ENCODE peak calls at places on chromosomes 5 and 9, in seven cellular contexts. B, G, O, J, E, L and H are unnamed samples.

GRCh38 chr5:136276946-136277345 is 84.0 kb upstream of the SMIM32 start:
- DNase-seq in O (no peak), E (no peak), J (peak; percentile 15), L (no peak), G (no peak), B (no peak), H (no peak)

GRCh38 chr5:139837711-139838380 is 42.2 kb downstream of the PSD2 start:
- DNase-seq in G (no peak), B (no peak), J (no peak), E (no peak), O (no peak), L (no peak), H (no peak)

GRCh38 chr5:34563951-34564705 is 92.0 kb upstream of the RAI14 start:
- DNase-seq in B (no peak), G (no peak), J (peak; percentile 91), L (peak; percentile 35), E (no peak), O (no peak), H (no peak)

GRCh38 chr5:133041910-133042309 is 9.9 kb upstream of the HSPA4 start:
- DNase-seq in E (no peak), B (no peak), O (no peak), G (no peak), L (no peak), J (peak; percentile 46), H (no peak)

GRCh38 chr9:18362901-18363685 is 110.9 kb upstream of the ADAMTSL1 start:
- DNase-seq in L (no peak), O (peak; percentile 4), E (no peak), B (no peak), J (peak; percentile 93), G (no peak), H (no peak)

GRCh38 chr5:116738948-116739339 is 164.3 kb upstream of the SEMA6A start:
- DNase-seq in L (no peak), E (no peak), G (no peak), J (peak; percentile 6), O (no peak), B (no peak), H (no peak)

GRCh38 chr9:31799953-31800609 is 584.4 kb upstream of the ACO1 start:
- DNase-seq in G (peak; percentile 63), B (peak; percentile 44), O (no peak), E (no peak), L (no peak), J (peak; percentile 18), H (no peak)

GRCh38 chr9:85212887-85213286 is 528.9 kb downstream of the AGTPBP1 start:
- DNase-seq in G (no peak), E (no peak), J (peak; percentile 98), O (peak; percentile 9), B (no peak), L (no peak), H (no peak)

GRCh38 chr5:114361724-114362196 is at the start of gene KCNN2:
- DNase-seq in E (no peak), B (peak; percentile 81), O (peak; percentile 66), L (no peak), J (peak; percentile 57), G (peak; percentile 97), H (peak; percentile 84)

GRCh38 chr9:88733651-88734470 is 198.9 kb downstream of the NXNL2 start:
- DNase-seq in G (no peak), B (no peak), E (peak; percentile 38), L (no peak), O (no peak), J (peak; percentile 85), H (no peak)

GRCh38 chr5:115831163-115831768 is 10.1 kb downstream of the ATG12 start:
- DNase-seq in B (peak; percentile 56), L (no peak), G (peak; percentile 62), O (peak; percentile 49), J (peak; percentile 18), E (no peak), H (no peak)

GRCh38 chr9:116318463-116319271 is 165.1 kb downstream of the PAPPA start:
- DNase-seq in G (peak; percentile 81), J (peak; percentile 13), B (peak; percentile 33), O (no peak), E (no peak), L (no peak), H (peak; percentile 34)

GRCh38 chr5:8615142-8615858 is 746.4 kb downstream of the MTRR start:
- DNase-seq in B (peak; percentile 48), J (no peak), L (no peak), G (no peak), E (no peak), O (no peak), H (no peak)

GRCh38 chr5:134509308-134510040 is 16.0 kb upstream of the JADE2 start:
- DNase-seq in G (no peak), O (no peak), E (no peak), B (peak; percentile 42), J (peak; percentile 75), L (no peak), H (no peak)

DNA sequence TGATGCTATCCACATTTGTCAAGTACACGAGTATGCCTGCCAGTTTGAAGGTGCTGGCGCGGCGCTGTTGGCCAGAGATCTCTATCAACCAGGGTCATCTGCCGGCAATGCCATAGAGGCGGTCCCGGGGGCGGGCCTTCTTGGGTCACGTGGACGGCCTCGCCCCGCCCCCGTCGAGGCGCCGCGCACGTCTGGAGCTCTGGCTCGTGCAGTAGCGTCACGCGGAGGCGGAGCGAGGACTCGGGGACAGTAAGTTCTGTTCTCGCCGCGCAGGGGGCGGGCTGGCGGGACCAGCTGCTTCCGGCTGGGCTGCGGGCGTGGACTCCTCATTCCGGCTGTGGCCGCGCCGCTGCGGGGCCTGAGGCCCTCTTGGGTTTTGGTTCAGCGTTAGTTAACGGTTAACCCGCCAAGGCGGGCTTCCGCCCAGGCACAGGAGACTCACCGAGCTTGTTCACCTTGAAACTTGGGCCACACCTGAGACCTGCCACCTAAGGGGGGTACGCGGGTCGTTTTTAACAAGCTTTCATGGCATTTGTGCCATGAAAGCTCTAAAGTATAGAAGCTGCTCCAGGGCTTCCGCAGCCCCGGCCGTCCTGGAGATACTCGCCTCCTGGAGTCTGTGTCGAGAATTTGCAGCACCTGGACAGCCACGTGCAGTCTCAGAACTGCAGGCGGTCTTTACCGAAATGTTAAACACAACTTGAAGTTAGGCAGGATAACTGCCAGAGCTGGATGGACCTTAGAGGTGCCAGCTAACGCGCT is at the start of gene RFESD:
- DNase-seq in O (peak; percentile 89), G (peak; percentile 98), E (peak; percentile 95), J (peak; percentile 95), L (peak; percentile 99), B (peak; percentile 99), H (peak; percentile 100)
- TF ChIP-seq CTCF in O (no peak), G (peak; percentile 55), E (peak; percentile 17), J (peak; percentile 14), L (peak; percentile 10), B (peak; percentile 22), H (no peak)

GRCh38 chr9:136258299-136258625 is 12.7 kb upstream of the QSOX2 start:
- DNase-seq in B (no peak), J (no peak), O (no peak), L (no peak), E (no peak), G (no peak), H (no peak)

GRCh38 chr9:136254381-136255165 is 9.0 kb upstream of the QSOX2 start:
- DNase-seq in E (no peak), G (no peak), O (no peak), B (no peak), L (no peak), J (no peak), H (no peak)

GRCh38 chr9:136255166-136255538 is 9.5 kb upstream of the QSOX2 start:
- DNase-seq in J (peak; percentile 65), G (no peak), E (no peak), B (no peak), L (no peak), O (no peak), H (no peak)

GRCh38 chr9:136257381-136258298 is 12.0 kb upstream of the QSOX2 start:
- DNase-seq in B (no peak), G (no peak), L (no peak), E (no peak), J (no peak), O (no peak), H (no peak)

DNA sequence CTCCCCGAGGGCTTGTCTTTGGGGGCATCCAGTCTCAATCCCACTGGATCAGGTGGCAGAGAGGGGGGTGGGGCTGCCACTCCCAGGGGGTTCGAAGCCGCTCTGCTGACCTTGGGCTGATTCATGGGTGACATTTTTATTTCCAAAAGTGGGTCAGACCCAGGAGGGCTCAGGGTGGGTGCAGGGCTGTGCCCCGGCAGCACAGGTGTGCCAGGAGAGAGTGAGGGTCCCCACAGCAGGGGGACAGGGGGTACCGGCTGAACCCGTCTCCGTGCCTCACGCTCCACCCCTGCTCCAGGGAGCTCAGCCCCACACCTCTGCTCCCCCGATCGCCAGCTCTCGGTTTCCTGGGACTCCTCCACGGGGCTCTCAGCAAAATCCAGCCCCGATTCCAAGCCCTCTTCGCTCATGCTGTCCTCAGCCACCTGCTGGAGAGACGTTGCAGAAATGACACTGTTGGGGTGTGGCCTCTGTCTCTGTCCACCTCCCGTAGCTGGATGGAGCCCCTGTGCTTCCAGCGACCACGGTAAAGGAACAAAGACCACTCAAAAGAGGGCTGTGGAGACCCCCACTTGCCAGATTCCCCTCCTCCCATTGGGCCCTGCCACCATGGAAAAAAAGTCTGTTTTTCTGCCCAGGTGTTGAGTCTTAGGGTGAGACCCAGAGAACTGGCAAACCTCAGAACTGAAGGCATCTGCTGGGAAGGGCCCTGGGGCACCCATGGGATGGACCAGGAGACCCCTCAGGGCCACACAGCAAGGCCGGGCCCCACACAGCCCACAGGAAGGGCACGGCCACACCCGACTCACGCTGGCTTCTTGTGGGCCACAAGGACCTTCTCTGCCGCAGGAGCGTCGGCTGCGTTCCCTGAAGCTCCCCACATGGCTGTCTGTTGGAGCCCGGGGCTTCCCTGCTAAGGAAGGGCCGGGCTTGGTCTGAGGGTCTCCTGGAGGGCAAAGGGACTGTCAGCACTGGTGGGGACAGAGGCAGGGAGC is 10.6 kb upstream of the QSOX2 start:
- DNase-seq in J (no peak), B (no peak), L (no peak), G (no peak), O (no peak), E (no peak), H (no peak)
- TF ChIP-seq CTCF in J (no peak), B (no peak), L (no peak), G (peak; percentile 60), O (no peak), E (no peak), H (no peak)

DNA sequence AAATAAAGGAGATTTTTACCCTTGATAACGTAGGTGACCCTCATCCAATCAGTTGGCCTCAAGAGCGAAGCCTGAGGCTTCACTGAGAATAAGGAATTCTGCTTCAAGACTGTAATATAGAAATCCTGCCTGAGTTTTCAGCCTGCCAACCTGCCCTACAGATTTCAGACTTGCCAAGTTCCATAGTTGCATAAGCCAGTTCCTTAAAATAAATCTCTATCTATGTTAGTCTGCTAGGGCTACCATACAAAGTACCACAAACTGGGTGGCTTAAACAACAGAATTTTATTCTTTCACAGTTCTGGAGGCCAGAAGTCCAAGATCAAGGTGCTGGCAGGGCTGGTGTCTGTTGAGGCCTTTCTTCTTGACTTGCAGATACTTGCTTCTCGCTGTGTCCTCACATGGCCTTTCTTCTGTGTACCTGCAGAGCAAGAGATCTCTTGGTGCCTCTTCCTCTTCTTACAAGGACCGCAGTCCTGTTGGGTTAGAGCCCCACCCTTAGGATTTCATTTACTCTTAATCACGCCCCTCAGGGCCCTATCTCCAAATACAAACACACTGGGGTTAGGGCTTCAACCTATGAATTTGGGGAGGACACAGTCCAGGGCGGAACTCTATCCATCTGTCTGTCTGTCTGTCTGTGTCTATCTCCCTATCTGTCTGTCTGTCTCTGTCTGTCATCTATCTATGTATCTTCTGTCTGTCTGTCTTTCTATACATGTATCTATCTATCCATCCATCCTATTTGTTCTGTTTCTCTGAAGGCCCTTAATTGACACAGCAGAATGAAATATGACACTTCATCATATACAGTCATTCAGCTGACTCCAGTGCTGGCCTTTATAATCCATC is 17.0 kb upstream of the CMBL start:
- DNase-seq in E (no peak), G (peak; percentile 29), B (no peak), O (no peak), L (no peak), J (no peak), H (peak; percentile 63)
- TF ChIP-seq CTCF in E (no peak), G (no peak), B (no peak), O (no peak), L (no peak), J (no peak), H (no peak)

GRCh38 chr5:141223112-141223783 is at the start of gene PCDHB14:
- DNase-seq in L (no peak), E (no peak), J (peak; percentile 13), B (peak; percentile 21), O (no peak), G (peak; percentile 72), H (no peak)
- TF ChIP-seq CTCF in L (no peak), E (no peak), J (no peak), B (no peak), O (no peak), G (peak; percentile 80), H (no peak)